ENCODE peak calls at places on chromosome 17, in eight cellular contexts. One of them, this sample, is unnamed.

GRCh38 chr17:44595216-44595775 is 38.0 kb downstream of the FZD2 start:
- DNase-seq in stimulated activated CD4-positive, alpha-beta T cell treated with anti-CD3 and anti-CD28 coated beads, Interleukin-2, amount 100 ng/mL, for 48 hours: no peak
- DNase-seq in AG09319: no peak
- DNase-seq in MM.1S: no peak
- DNase-seq in A172: no peak
- DNase-seq in stimulated activated CD8-positive, alpha-beta memory T cell treated with anti-CD3 and anti-CD28 coated beads, Interleukin-12 subunit alpha, Interleukin-12 subunit beta, amount 100 ng/mL, for 4 hours: no peak
- DNase-seq in gastrocnemius medialis: no peak
- DNase-seq in upper lobe of right lung: no peak
- DNase-seq in this sample: no peak

GRCh38 chr17:72477529-72477928 is 356.7 kb downstream of the SOX9 start:
- DNase-seq in stimulated activated CD4-positive, alpha-beta T cell treated with anti-CD3 and anti-CD28 coated beads, Interleukin-2, amount 100 ng/mL, for 48 hours: no peak
- DNase-seq in AG09319: no peak
- DNase-seq in MM.1S: no peak
- DNase-seq in A172: no peak
- DNase-seq in stimulated activated CD8-positive, alpha-beta memory T cell treated with anti-CD3 and anti-CD28 coated beads, Interleukin-12 subunit alpha, Interleukin-12 subunit beta, amount 100 ng/mL, for 4 hours: no peak
- DNase-seq in gastrocnemius medialis: no peak
- DNase-seq in upper lobe of right lung: no peak
- DNase-seq in this sample: peak

GRCh38 chr17:80125656-80126448 is 21.1 kb downstream of the EIF4A3 start:
- DNase-seq in stimulated activated CD4-positive, alpha-beta T cell treated with anti-CD3 and anti-CD28 coated beads, Interleukin-2, amount 100 ng/mL, for 48 hours: no peak
- DNase-seq in AG09319: peak
- DNase-seq in MM.1S: no peak
- DNase-seq in A172: no peak
- DNase-seq in stimulated activated CD8-positive, alpha-beta memory T cell treated with anti-CD3 and anti-CD28 coated beads, Interleukin-12 subunit alpha, Interleukin-12 subunit beta, amount 100 ng/mL, for 4 hours: no peak
- DNase-seq in gastrocnemius medialis: no peak
- DNase-seq in upper lobe of right lung: no peak
- DNase-seq in this sample: no peak

GRCh38 chr17:78895322-78895721 is 7.7 kb downstream of the CEP295NL start:
- DNase-seq in stimulated activated CD4-positive, alpha-beta T cell treated with anti-CD3 and anti-CD28 coated beads, Interleukin-2, amount 100 ng/mL, for 48 hours: no peak
- DNase-seq in AG09319: no peak
- DNase-seq in MM.1S: no peak
- DNase-seq in A172: no peak
- DNase-seq in stimulated activated CD8-positive, alpha-beta memory T cell treated with anti-CD3 and anti-CD28 coated beads, Interleukin-12 subunit alpha, Interleukin-12 subunit beta, amount 100 ng/mL, for 4 hours: no peak
- DNase-seq in gastrocnemius medialis: no peak
- DNase-seq in upper lobe of right lung: no peak
- DNase-seq in this sample: no peak

GRCh38 chr17:12230411-12230810 is 209.7 kb downstream of the MAP2K4 start:
- DNase-seq in stimulated activated CD4-positive, alpha-beta T cell treated with anti-CD3 and anti-CD28 coated beads, Interleukin-2, amount 100 ng/mL, for 48 hours: no peak
- DNase-seq in AG09319: no peak
- DNase-seq in MM.1S: no peak
- DNase-seq in A172: no peak
- DNase-seq in stimulated activated CD8-positive, alpha-beta memory T cell treated with anti-CD3 and anti-CD28 coated beads, Interleukin-12 subunit alpha, Interleukin-12 subunit beta, amount 100 ng/mL, for 4 hours: no peak
- DNase-seq in gastrocnemius medialis: no peak
- DNase-seq in upper lobe of right lung: no peak
- DNase-seq in this sample: no peak

GRCh38 chr17:79027274-79027924 is 3.4 kb downstream of the C1QTNF1 start:
- DNase-seq in stimulated activated CD4-positive, alpha-beta T cell treated with anti-CD3 and anti-CD28 coated beads, Interleukin-2, amount 100 ng/mL, for 48 hours: no peak
- DNase-seq in AG09319: no peak
- DNase-seq in MM.1S: no peak
- DNase-seq in A172: peak
- DNase-seq in stimulated activated CD8-positive, alpha-beta memory T cell treated with anti-CD3 and anti-CD28 coated beads, Interleukin-12 subunit alpha, Interleukin-12 subunit beta, amount 100 ng/mL, for 4 hours: no peak
- DNase-seq in gastrocnemius medialis: no peak
- DNase-seq in upper lobe of right lung: peak
- DNase-seq in this sample: no peak

GRCh38 chr17:44115585-44116415 is 7.6 kb downstream of the HDAC5 start:
- DNase-seq in stimulated activated CD4-positive, alpha-beta T cell treated with anti-CD3 and anti-CD28 coated beads, Interleukin-2, amount 100 ng/mL, for 48 hours: peak
- DNase-seq in AG09319: no peak
- DNase-seq in MM.1S: peak
- DNase-seq in A172: peak
- DNase-seq in stimulated activated CD8-positive, alpha-beta memory T cell treated with anti-CD3 and anti-CD28 coated beads, Interleukin-12 subunit alpha, Interleukin-12 subunit beta, amount 100 ng/mL, for 4 hours: no peak
- DNase-seq in gastrocnemius medialis: peak
- DNase-seq in upper lobe of right lung: no peak
- DNase-seq in this sample: no peak

GRCh38 chr17:47895254-47895855 is 681 bp upstream of the SP2 start:
- DNase-seq in stimulated activated CD4-positive, alpha-beta T cell treated with anti-CD3 and anti-CD28 coated beads, Interleukin-2, amount 100 ng/mL, for 48 hours: peak
- DNase-seq in AG09319: no peak
- DNase-seq in MM.1S: peak
- DNase-seq in A172: peak
- DNase-seq in stimulated activated CD8-positive, alpha-beta memory T cell treated with anti-CD3 and anti-CD28 coated beads, Interleukin-12 subunit alpha, Interleukin-12 subunit beta, amount 100 ng/mL, for 4 hours: no peak
- DNase-seq in gastrocnemius medialis: peak
- DNase-seq in upper lobe of right lung: peak
- DNase-seq in this sample: peak